ENCODE peak calls at places on chromosomes 4 and X, in ten cellular contexts. G, D, X, H, M, J, I, R, B and V are unnamed samples.

GRCh38 chr4:39032218-39033085 is at the start of gene TMEM156:
- DNase-seq in G (no peak), D (no peak), X (no peak), H (no peak), M (no peak), J (peak), I (no peak), R (no peak), B (no peak), V (no peak)

GRCh38 chrX:25072247-25072646 is 56.5 kb upstream of the ARX start:
- DNase-seq in G (no peak), D (no peak), X (no peak), H (no peak), M (no peak), J (no peak), I (no peak), R (no peak), B (no peak), V (no peak)

GRCh38 chr4:26596843-26597242 is 13.0 kb downstream of the TBC1D19 start:
- DNase-seq in G (no peak), D (no peak), X (no peak), H (no peak), M (no peak), J (peak), I (no peak), R (no peak), B (no peak), V (no peak)

GRCh38 chr4:99117876-99118693 is 26.0 kb downstream of the ADH4 start:
- DNase-seq in G (no peak), D (no peak), X (no peak), H (no peak), M (no peak), J (peak), I (no peak), R (no peak), B (no peak), V (no peak)

GRCh38 chr4:94127707-94128328 is 79.8 kb upstream of the SMARCAD1 start:
- DNase-seq in G (no peak), D (no peak), X (no peak), H (no peak), M (no peak), J (peak), I (no peak), R (peak), B (no peak), V (no peak)

GRCh38 chr4:19888587-19888986 is 363.1 kb upstream of the SLIT2 start:
- DNase-seq in G (no peak), D (no peak), X (no peak), H (no peak), M (no peak), J (no peak), I (no peak), R (no peak), B (no peak), V (no peak)

GRCh38 chrX:108070891-108071290 is 20.5 kb downstream of the PSMD10 start:
- DNase-seq in G (no peak), D (no peak), X (no peak), H (no peak), M (no peak), J (peak), I (no peak), R (no peak), B (no peak), V (no peak)

GRCh38 chr4:167854881-167855280 is 237.5 kb upstream of the ANXA10 start:
- DNase-seq in G (no peak), D (no peak), X (no peak), H (no peak), M (no peak), J (no peak), I (no peak), R (no peak), B (no peak), V (no peak)

GRCh38 chr4:114108869-114109268 is 129.4 kb upstream of the ARSJ start:
- DNase-seq in G (no peak), D (no peak), X (no peak), H (no peak), M (no peak), J (peak), I (no peak), R (no peak), B (no peak), V (no peak)

GRCh38 chr4:104490096-104490769 is 4.5 kb downstream of the CXXC4 start:
- DNase-seq in G (peak), D (peak), X (no peak), H (peak), M (peak), J (no peak), I (no peak), R (peak), B (no peak), V (no peak)

GRCh38 chrX:3191821-3192220 is 150.6 kb downstream of the ARSF start:
- DNase-seq in G (no peak), D (no peak), X (no peak), H (no peak), M (no peak), J (peak), I (no peak), R (no peak), B (no peak), V (no peak)

GRCh38 chrX:109187473-109188168 is 294.3 kb downstream of the GUCY2F start:
- DNase-seq in G (no peak), D (no peak), X (no peak), H (no peak), M (no peak), J (no peak), I (no peak), R (no peak), B (no peak), V (no peak)

GRCh38 chr4:141684785-141685184 is 48.4 kb downstream of the IL15 start:
- DNase-seq in G (no peak), D (no peak), X (no peak), H (peak), M (no peak), J (peak), I (no peak), R (no peak), B (no peak), V (no peak)

GRCh38 chr4:78766026-78766425 is 10.1 kb upstream of the BMP2K start:
- DNase-seq in G (no peak), D (no peak), X (no peak), H (no peak), M (no peak), J (peak), I (no peak), R (no peak), B (no peak), V (no peak)

GRCh38 chrX:30822068-30822671 is 66.9 kb downstream of the TAB3 start:
- DNase-seq in G (no peak), D (no peak), X (no peak), H (no peak), M (no peak), J (no peak), I (no peak), R (no peak), B (no peak), V (no peak)

GRCh38 chrX:567891-568290 is 62.7 kb upstream of the SHOX start:
- DNase-seq in G (no peak), D (no peak), X (no peak), H (no peak), M (no peak), J (no peak), I (no peak), R (no peak), B (no peak), V (no peak)

GRCh38 chr4:23382880-23383279 is 507.0 kb downstream of the PPARGC1A start:
- DNase-seq in G (no peak), D (no peak), X (no peak), H (no peak), M (no peak), J (peak), I (no peak), R (no peak), B (no peak), V (no peak)

GRCh38 chrX:34716322-34716721 is 59.2 kb upstream of the TMEM47 start:
- DNase-seq in G (no peak), D (no peak), X (no peak), H (no peak), M (no peak), J (peak), I (no peak), R (no peak), B (no peak), V (no peak)

GRCh38 chr4:31086771-31087330 is 366.7 kb downstream of the PCDH7 start:
- DNase-seq in G (no peak), D (no peak), X (no peak), H (no peak), M (no peak), J (no peak), I (no peak), R (no peak), B (no peak), V (no peak)

GRCh38 chr4:8545439-8545765 is 34.8 kb upstream of the GPR78 start:
- DNase-seq in G (no peak), D (no peak), X (no peak), H (no peak), M (no peak), J (no peak), I (peak), R (no peak), B (no peak), V (no peak)

GRCh38 chr4:98374643-98375042 is 113.5 kb downstream of the RAP1GDS1 start:
- DNase-seq in G (no peak), D (no peak), X (peak), H (no peak), M (no peak), J (peak), I (peak), R (no peak), B (no peak), V (no peak)

GRCh38 chr4:142396279-142396678 is 449.8 kb downstream of the INPP4B start:
- DNase-seq in G (no peak), D (no peak), X (no peak), H (no peak), M (no peak), J (peak), I (no peak), R (no peak), B (no peak), V (no peak)

GRCh38 chr4:40744218-40744617 is 5.5 kb upstream of the NSUN7 start:
- DNase-seq in G (no peak), D (no peak), X (no peak), H (no peak), M (no peak), J (no peak), I (no peak), R (no peak), B (no peak), V (no peak)

GRCh38 chr4:62324215-62324614 is 1124.1 kb downstream of the ADGRL3 start:
- DNase-seq in G (no peak), D (no peak), X (no peak), H (no peak), M (no peak), J (no peak), I (no peak), R (no peak), B (no peak), V (no peak)

GRCh38 chr4:28287837-28288236 is 1427.2 kb downstream of the STIM2 start:
- DNase-seq in G (no peak), D (no peak), X (no peak), H (peak), M (no peak), J (peak), I (no peak), R (peak), B (no peak), V (no peak)

GRCh38 chr4:156190606-156191005 is 236.9 kb upstream of the CTSO start:
- DNase-seq in G (no peak), D (no peak), X (no peak), H (no peak), M (no peak), J (peak), I (no peak), R (no peak), B (no peak), V (no peak)

GRCh38 chr4:54961357-54961975 is 163.9 kb downstream of the KDR start:
- DNase-seq in G (no peak), D (no peak), X (no peak), H (no peak), M (no peak), J (peak), I (no peak), R (peak), B (no peak), V (no peak)

GRCh38 chrX:96314974-96315373 is 369.7 kb upstream of the DIAPH2 start:
- DNase-seq in G (no peak), D (no peak), X (no peak), H (peak), M (no peak), J (peak), I (no peak), R (no peak), B (no peak), V (no peak)

GRCh38 chrX:117538441-117539418 is 577.9 kb downstream of the KLHL13 start:
- DNase-seq in G (no peak), D (no peak), X (no peak), H (no peak), M (no peak), J (no peak), I (no peak), R (no peak), B (no peak), V (no peak)

GRCh38 chr4:185004562-185005208 is 13.6 kb upstream of the HELT start:
- DNase-seq in G (peak), D (peak), X (no peak), H (no peak), M (peak), J (no peak), I (peak), R (no peak), B (peak), V (peak)

GRCh38 chrX:46433892-46434291 is 111.3 kb downstream of the ZNF674 start:
- DNase-seq in G (no peak), D (no peak), X (no peak), H (no peak), M (no peak), J (peak), I (no peak), R (no peak), B (no peak), V (no peak)

GRCh38 chr4:147765121-147765521 is 33.2 kb downstream of the ARHGAP10 start:
- DNase-seq in G (no peak), D (no peak), X (no peak), H (no peak), M (no peak), J (no peak), I (no peak), R (no peak), B (no peak), V (no peak)

GRCh38 chr4:32025840-32026459 is 1305.8 kb downstream of the PCDH7 start:
- DNase-seq in G (no peak), D (no peak), X (no peak), H (peak), M (peak), J (no peak), I (no peak), R (peak), B (no peak), V (no peak)

GRCh38 chrX:133929836-133930464 is 55.4 kb downstream of the GPC3 start:
- DNase-seq in G (no peak), D (no peak), X (no peak), H (no peak), M (no peak), J (no peak), I (no peak), R (no peak), B (no peak), V (no peak)

GRCh38 chr4:134906404-134907023 is 704.9 kb upstream of the PABPC4L start:
- DNase-seq in G (no peak), D (no peak), X (no peak), H (no peak), M (no peak), J (no peak), I (no peak), R (no peak), B (no peak), V (no peak)

GRCh38 chr4:182019148-182019652 is 224.0 kb upstream of the TENM3 start:
- DNase-seq in G (no peak), D (no peak), X (no peak), H (no peak), M (no peak), J (no peak), I (no peak), R (no peak), B (no peak), V (no peak)

GRCh38 chrX:154366666-154367055 is 7.8 kb downstream of the FLNA start:
- DNase-seq in G (no peak), D (no peak), X (peak), H (no peak), M (no peak), J (no peak), I (no peak), R (no peak), B (no peak), V (no peak)

GRCh38 chrX:12138366-12139313 is at the start of gene FRMPD4:
- DNase-seq in G (no peak), D (peak), X (no peak), H (no peak), M (no peak), J (peak), I (no peak), R (no peak), B (no peak), V (no peak)

GRCh38 chrX:69152398-69152797 is 12.9 kb downstream of the PJA1 start:
- DNase-seq in G (peak), D (peak), X (peak), H (no peak), M (peak), J (no peak), I (no peak), R (no peak), B (no peak), V (no peak)

GRCh38 chr4:48333587-48333986 is 7.7 kb upstream of the SLAIN2 start:
- DNase-seq in G (no peak), D (no peak), X (no peak), H (no peak), M (no peak), J (no peak), I (no peak), R (no peak), B (no peak), V (no peak)

DNA sequence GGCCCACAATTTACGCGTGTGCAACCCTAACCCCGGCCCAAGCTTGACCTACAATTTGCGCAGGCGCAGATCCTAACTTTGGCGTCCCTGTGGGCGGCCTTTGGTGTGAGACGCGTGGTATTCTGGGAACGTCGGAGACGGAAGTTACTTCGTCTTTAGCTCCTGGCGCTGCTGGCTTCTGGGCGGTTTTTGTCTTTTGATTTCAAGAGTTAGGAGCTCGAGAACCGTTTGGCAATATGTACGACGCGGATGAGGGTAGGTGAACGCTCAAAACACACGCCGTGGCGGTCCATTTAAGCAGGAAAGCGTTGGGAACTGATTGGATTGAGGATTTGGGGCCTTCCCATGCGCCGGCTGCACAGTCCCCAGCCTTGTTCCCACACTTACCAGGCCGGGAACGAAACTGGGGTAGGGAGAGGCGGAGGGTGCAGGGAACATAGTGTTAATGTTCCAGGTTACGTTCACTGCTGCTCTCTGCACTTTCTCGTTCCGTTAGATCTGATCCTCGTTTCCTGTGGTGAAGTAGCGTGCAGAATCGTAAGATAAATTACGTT is at the start of gene POLR2B:
- DNase-seq in G (peak), D (peak), X (peak), H (peak), M (peak), J (peak), I (peak), R (peak), B (peak), V (peak)
- TF ChIP-seq POLR2A in G (peak), D (peak), X (no peak), H (peak), M (peak), J (peak), I (peak), R (peak), B (no peak), V (peak)

GRCh38 chr4:1783011-1783410 is 10.1 kb upstream of the FGFR3 start:
- DNase-seq in G (no peak), D (no peak), X (no peak), H (no peak), M (no peak), J (no peak), I (no peak), R (no peak), B (no peak), V (no peak)
- TF ChIP-seq POLR2A in G (no peak), D (no peak), X (no peak), H (no peak), M (no peak), J (no peak), I (no peak), R (no peak), B (no peak), V (no peak)

GRCh38 chr4:37686373-37687174 is at the start of gene RELL1:
- DNase-seq in G (peak), D (peak), X (peak), H (peak), M (peak), J (peak), I (peak), R (peak), B (peak), V (peak)
- TF ChIP-seq POLR2A in G (peak), D (no peak), X (no peak), H (peak), M (no peak), J (no peak), I (no peak), R (peak), B (no peak), V (peak)

GRCh38 chr4:153637201-153637600 is 46.9 kb upstream of the TLR2 start:
- DNase-seq in G (no peak), D (no peak), X (no peak), H (no peak), M (no peak), J (no peak), I (no peak), R (no peak), B (no peak), V (no peak)
- TF ChIP-seq POLR2A in G (no peak), D (no peak), X (no peak), H (no peak), M (no peak), J (no peak), I (no peak), R (no peak), B (no peak), V (no peak)

GRCh38 chr4:169660929-169661328 is 40.6 kb downstream of the CLCN3 start:
- DNase-seq in G (no peak), D (no peak), X (no peak), H (no peak), M (no peak), J (no peak), I (no peak), R (no peak), B (no peak), V (no peak)

GRCh38 chr4:169658970-169659735 is 38.8 kb downstream of the CLCN3 start:
- DNase-seq in G (no peak), D (no peak), X (no peak), H (no peak), M (no peak), J (no peak), I (no peak), R (no peak), B (no peak), V (no peak)

GRCh38 chr4:169658196-169658595 is 37.8 kb downstream of the CLCN3 start:
- DNase-seq in G (no peak), D (no peak), X (no peak), H (no peak), M (no peak), J (no peak), I (no peak), R (no peak), B (no peak), V (no peak)

GRCh38 chr4:169662226-169662625 is 41.8 kb downstream of the CLCN3 start:
- DNase-seq in G (no peak), D (no peak), X (no peak), H (no peak), M (no peak), J (no peak), I (no peak), R (no peak), B (no peak), V (no peak)

DNA sequence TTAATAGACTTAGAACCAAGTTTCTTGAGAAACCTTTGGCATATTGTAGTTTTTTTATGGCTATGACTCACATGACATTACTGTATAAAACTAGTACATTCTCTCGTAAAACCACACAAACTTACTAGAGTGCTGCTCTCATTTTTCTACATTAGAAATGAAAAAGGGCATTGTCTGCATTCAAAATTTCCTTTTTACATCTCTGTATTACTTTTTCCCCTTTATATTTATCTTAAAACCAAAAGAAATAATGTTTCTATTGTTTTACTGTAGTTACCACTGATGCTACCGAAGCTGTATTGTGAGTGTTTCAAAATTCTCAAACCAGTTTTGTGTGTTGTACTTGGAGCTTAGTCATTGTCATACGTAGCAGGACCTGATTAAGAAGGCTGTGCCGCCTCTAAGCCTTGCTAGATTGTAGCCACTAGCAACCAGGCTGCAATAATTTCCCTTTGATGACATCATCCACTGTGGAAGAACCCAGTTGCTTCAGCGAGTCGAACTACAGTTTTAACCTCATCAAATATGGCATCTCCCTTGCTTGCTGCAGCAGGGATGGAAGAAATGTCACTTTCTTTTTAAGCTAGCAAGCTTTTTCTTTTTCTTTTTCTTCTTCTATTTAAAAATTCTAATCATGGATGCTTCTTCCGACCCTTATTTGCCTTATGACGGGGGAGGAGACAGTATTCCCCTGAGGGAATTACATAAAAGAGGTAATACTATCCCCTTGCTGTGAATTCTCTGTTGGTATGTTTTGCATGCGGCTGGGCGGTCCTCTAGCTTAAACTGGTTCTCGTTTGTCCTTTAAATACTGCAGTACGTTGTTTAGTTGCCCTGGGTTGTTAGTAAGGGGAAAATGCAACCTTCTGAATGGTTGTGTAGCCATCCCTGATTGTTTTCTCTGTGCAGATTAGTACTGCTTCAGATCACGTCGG is 39.6 kb downstream of the CLCN3 start:
- DNase-seq in G (peak), D (peak), X (peak), H (peak), M (peak), J (peak), I (peak), R (peak), B (peak), V (peak)
- TF ChIP-seq POLR2A in G (no peak), D (peak), X (no peak), H (no peak), M (peak), J (peak), I (no peak), R (no peak), B (no peak), V (peak)